ENCODE peak calls at places on chromosomes 13 and 19, in seven cellular contexts. One of them, this sample, is unnamed.

GRCh38 chr13:80047406-80047805 is 293.5 kb downstream of the SPRY2 start:
- DNase-seq in Daoy: peak; percentile 75
- DNase-seq in NAMALWA: no peak
- DNase-seq in retinal pigment epithelial cell: peak; percentile 36
- DNase-seq in D341Med: no peak
- DNase-seq in prostate gland: peak; percentile 7
- DNase-seq in cardiac fibroblast: peak; percentile 42
- DNase-seq in this sample: no peak

GRCh38 chr13:111407381-111408131 is 87.1 kb downstream of the TEX29 start:
- DNase-seq in Daoy: no peak
- DNase-seq in NAMALWA: no peak
- DNase-seq in retinal pigment epithelial cell: no peak
- DNase-seq in D341Med: no peak
- DNase-seq in prostate gland: no peak
- DNase-seq in cardiac fibroblast: no peak
- DNase-seq in this sample: no peak

GRCh38 chr13:69793803-69794453 is 313.7 kb upstream of the ATXN8OS start:
- DNase-seq in Daoy: no peak
- DNase-seq in NAMALWA: no peak
- DNase-seq in retinal pigment epithelial cell: peak; percentile 29
- DNase-seq in D341Med: peak; percentile 18
- DNase-seq in prostate gland: no peak
- DNase-seq in cardiac fibroblast: no peak
- DNase-seq in this sample: peak; percentile 9

GRCh38 chr13:108769213-108770070 is 140.0 kb downstream of the MYO16 start:
- DNase-seq in Daoy: peak; percentile 4
- DNase-seq in NAMALWA: no peak
- DNase-seq in retinal pigment epithelial cell: no peak
- DNase-seq in D341Med: no peak
- DNase-seq in prostate gland: no peak
- DNase-seq in cardiac fibroblast: no peak
- DNase-seq in this sample: no peak

GRCh38 chr13:83878691-83879410 is 3.4 kb downstream of the SLITRK1 start:
- DNase-seq in Daoy: no peak
- DNase-seq in NAMALWA: no peak
- DNase-seq in retinal pigment epithelial cell: no peak
- DNase-seq in D341Med: no peak
- DNase-seq in prostate gland: no peak
- DNase-seq in cardiac fibroblast: no peak
- DNase-seq in this sample: peak; percentile 33

GRCh38 chr19:40143612-40144011 is 47.6 kb upstream of the MAP3K10 start:
- DNase-seq in Daoy: no peak
- DNase-seq in NAMALWA: peak; percentile 72
- DNase-seq in retinal pigment epithelial cell: no peak
- DNase-seq in D341Med: no peak
- DNase-seq in prostate gland: no peak
- DNase-seq in cardiac fibroblast: no peak
- DNase-seq in this sample: no peak

GRCh38 chr19:2512523-2513431 is 36.9 kb downstream of the GADD45B start:
- DNase-seq in Daoy: no peak
- DNase-seq in NAMALWA: no peak
- DNase-seq in retinal pigment epithelial cell: no peak
- DNase-seq in D341Med: peak; percentile 34
- DNase-seq in prostate gland: no peak
- DNase-seq in cardiac fibroblast: no peak
- DNase-seq in this sample: no peak

GRCh38 chr13:35500071-35500595 is 23.6 kb upstream of the MAB21L1 start:
- DNase-seq in Daoy: no peak
- DNase-seq in NAMALWA: no peak
- DNase-seq in retinal pigment epithelial cell: no peak
- DNase-seq in D341Med: no peak
- DNase-seq in prostate gland: no peak
- DNase-seq in cardiac fibroblast: no peak
- DNase-seq in this sample: no peak

GRCh38 chr19:48195106-48195830 is 24.8 kb downstream of the ZSWIM9 start:
- DNase-seq in Daoy: no peak
- DNase-seq in NAMALWA: no peak
- DNase-seq in retinal pigment epithelial cell: no peak
- DNase-seq in D341Med: no peak
- DNase-seq in prostate gland: no peak
- DNase-seq in cardiac fibroblast: no peak
- DNase-seq in this sample: no peak

GRCh38 chr13:30442854-30443379 is 20.6 kb downstream of the UBE2L5 start:
- DNase-seq in Daoy: no peak
- DNase-seq in NAMALWA: peak; percentile 90
- DNase-seq in retinal pigment epithelial cell: no peak
- DNase-seq in D341Med: no peak
- DNase-seq in prostate gland: no peak
- DNase-seq in cardiac fibroblast: no peak
- DNase-seq in this sample: no peak

GRCh38 chr19:10226376-10227214 is 4.5 kb downstream of the S1PR2 start:
- DNase-seq in Daoy: no peak
- DNase-seq in NAMALWA: no peak
- DNase-seq in retinal pigment epithelial cell: no peak
- DNase-seq in D341Med: no peak
- DNase-seq in prostate gland: no peak
- DNase-seq in cardiac fibroblast: peak; percentile 87
- DNase-seq in this sample: no peak

GRCh38 chr13:49454388-49455015 is 10.4 kb downstream of the SETDB2 start:
- DNase-seq in Daoy: no peak
- DNase-seq in NAMALWA: peak; percentile 73
- DNase-seq in retinal pigment epithelial cell: no peak
- DNase-seq in D341Med: no peak
- DNase-seq in prostate gland: no peak
- DNase-seq in cardiac fibroblast: peak; percentile 43
- DNase-seq in this sample: no peak

GRCh38 chr19:29872224-29872731 is 60.5 kb downstream of the CCNE1 start:
- DNase-seq in Daoy: no peak
- DNase-seq in NAMALWA: no peak
- DNase-seq in retinal pigment epithelial cell: no peak
- DNase-seq in D341Med: no peak
- DNase-seq in prostate gland: no peak
- DNase-seq in cardiac fibroblast: peak; percentile 36
- DNase-seq in this sample: no peak

GRCh38 chr19:1447944-1448343 is 2.0 kb upstream of the APC2 start:
- DNase-seq in Daoy: no peak
- DNase-seq in NAMALWA: no peak
- DNase-seq in retinal pigment epithelial cell: no peak
- DNase-seq in D341Med: no peak
- DNase-seq in prostate gland: no peak
- DNase-seq in cardiac fibroblast: no peak
- DNase-seq in this sample: no peak

GRCh38 chr19:14763497-14764145 is 14.7 kb downstream of the ADGRE2 start:
- DNase-seq in Daoy: no peak
- DNase-seq in NAMALWA: no peak
- DNase-seq in retinal pigment epithelial cell: no peak
- DNase-seq in D341Med: no peak
- DNase-seq in prostate gland: no peak
- DNase-seq in cardiac fibroblast: no peak
- DNase-seq in this sample: no peak

GRCh38 chr13:49373699-49374098 is 70.2 kb downstream of the CAB39L start:
- DNase-seq in Daoy: no peak
- DNase-seq in NAMALWA: peak; percentile 34
- DNase-seq in retinal pigment epithelial cell: no peak
- DNase-seq in D341Med: no peak
- DNase-seq in prostate gland: no peak
- DNase-seq in cardiac fibroblast: no peak
- DNase-seq in this sample: no peak

GRCh38 chr13:44703371-44703770 is 127.2 kb upstream of the TSC22D1 start:
- DNase-seq in Daoy: no peak
- DNase-seq in NAMALWA: no peak
- DNase-seq in retinal pigment epithelial cell: no peak
- DNase-seq in D341Med: no peak
- DNase-seq in prostate gland: no peak
- DNase-seq in cardiac fibroblast: peak; percentile 53
- DNase-seq in this sample: no peak

GRCh38 chr13:92074658-92075057 is 676.2 kb downstream of the GPC5 start:
- DNase-seq in Daoy: no peak
- DNase-seq in NAMALWA: peak; percentile 53
- DNase-seq in retinal pigment epithelial cell: no peak
- DNase-seq in D341Med: peak; percentile 56
- DNase-seq in prostate gland: no peak
- DNase-seq in cardiac fibroblast: peak; percentile 2
- DNase-seq in this sample: peak; percentile 73

GRCh38 chr13:41117859-41118258 is 14.7 kb downstream of the KBTBD6 start:
- DNase-seq in Daoy: peak; percentile 13
- DNase-seq in NAMALWA: no peak
- DNase-seq in retinal pigment epithelial cell: no peak
- DNase-seq in D341Med: no peak
- DNase-seq in prostate gland: no peak
- DNase-seq in cardiac fibroblast: no peak
- DNase-seq in this sample: no peak

GRCh38 chr13:33034061-33034460 is 17.8 kb downstream of the KL start:
- DNase-seq in Daoy: no peak
- DNase-seq in NAMALWA: no peak
- DNase-seq in retinal pigment epithelial cell: no peak
- DNase-seq in D341Med: peak; percentile 42
- DNase-seq in prostate gland: no peak
- DNase-seq in cardiac fibroblast: no peak
- DNase-seq in this sample: peak; percentile 42

GRCh38 chr19:44782729-44783128 is 5.0 kb downstream of the CBLC start:
- DNase-seq in Daoy: no peak
- DNase-seq in NAMALWA: peak; percentile 33
- DNase-seq in retinal pigment epithelial cell: no peak
- DNase-seq in D341Med: no peak
- DNase-seq in prostate gland: no peak
- DNase-seq in cardiac fibroblast: no peak
- DNase-seq in this sample: no peak

GRCh38 chr13:72537400-72537780 is 190.0 kb downstream of the MZT1 start:
- DNase-seq in Daoy: no peak
- DNase-seq in NAMALWA: no peak
- DNase-seq in retinal pigment epithelial cell: no peak
- DNase-seq in D341Med: no peak
- DNase-seq in prostate gland: no peak
- DNase-seq in cardiac fibroblast: no peak
- DNase-seq in this sample: no peak